ENCODE peak calls at places on chromosomes 3 and 15, in four cellular contexts. V, G, N and D are unnamed samples.

GRCh38 chr3:143157957-143158548 is 38.5 kb downstream of the CHST2 start:
- ATAC-seq in V (peak), G (no peak), N (peak), D (peak)

GRCh38 chr15:39730552-39730951 is 52.1 kb downstream of the FSIP1 start:
- ATAC-seq in V (no peak), G (no peak), N (no peak), D (no peak)

GRCh38 chr3:127961124-127961523 is 46.1 kb downstream of the KBTBD12 start:
- ATAC-seq in V (no peak), G (no peak), N (no peak), D (no peak)

GRCh38 chr3:179853176-179853575 is 183.6 kb downstream of the PEX5L start:
- ATAC-seq in V (no peak), G (no peak), N (no peak), D (no peak)

GRCh38 chr15:50767332-50767861 is 1.9 kb upstream of the SPPL2A start:
- ATAC-seq in V (no peak), G (peak), N (peak), D (no peak)

GRCh38 chr3:102114264-102114979 is 265.1 kb downstream of the NFKBIZ start:
- ATAC-seq in V (peak), G (peak), N (no peak), D (no peak)

GRCh38 chr3:138461696-138462295 is 27.4 kb downstream of the ESYT3 start:
- ATAC-seq in V (no peak), G (no peak), N (no peak), D (no peak)

GRCh38 chr3:27596334-27596841 is 112.2 kb upstream of the SLC4A7 start:
- ATAC-seq in V (peak), G (no peak), N (peak), D (no peak)

GRCh38 chr3:128749035-128749434 is 23.1 kb downstream of the RAB7A start:
- ATAC-seq in V (no peak), G (no peak), N (no peak), D (no peak)

GRCh38 chr3:173617490-173617889 is 219.9 kb downstream of the NLGN1 start:
- ATAC-seq in V (no peak), G (no peak), N (peak), D (no peak)